ENCODE peak calls at places on chromosomes 4 and X, in six cellular contexts. T is cardiac muscle cell; N is heart left ventricle; G is GM06990; A is fibroblast of pulmonary artery; M is CD4-positive, alpha-beta T cell. C is an unnamed sample.

GRCh38 chr4:121177238-121178137 is 13.4 kb upstream of the TNIP3 start:
- DNase-seq in T (no peak), N (no peak), G (no peak), A (no peak), M (no peak), C (no peak)

GRCh38 chr4:181647396-181648107 is 595.6 kb upstream of the TENM3 start:
- DNase-seq in T (no peak), N (no peak), G (no peak), A (peak), M (no peak), C (no peak)

GRCh38 chr4:25842229-25842840 is 20.5 kb downstream of the SEL1L3 start:
- DNase-seq in T (peak), N (no peak), G (peak), A (no peak), M (peak), C (no peak)

GRCh38 chr4:36260714-36261113 is 16.4 kb upstream of the ARAP2 start:
- DNase-seq in T (no peak), N (no peak), G (no peak), A (no peak), M (no peak), C (no peak)

GRCh38 chr4:184688447-184688846 is 38.9 kb downstream of the PRIMPOL start:
- DNase-seq in T (no peak), N (no peak), G (no peak), A (peak), M (no peak), C (peak)

GRCh38 chr4:154208424-154208823 is 283.2 kb downstream of the DCHS2 start:
- DNase-seq in T (no peak), N (no peak), G (no peak), A (no peak), M (no peak), C (peak)

GRCh38 chr4:68581382-68582338 is 5.5 kb upstream of the UGT2B17 start:
- DNase-seq in T (no peak), N (no peak), G (no peak), A (no peak), M (no peak), C (no peak)

GRCh38 chr4:26179316-26179760 is 141.5 kb upstream of the RBPJ start:
- DNase-seq in T (no peak), N (no peak), G (peak), A (no peak), M (no peak), C (no peak)

GRCh38 chrX:2425281-2426071 is 75.3 kb downstream of the DHRSX start:
- DNase-seq in T (no peak), N (no peak), G (no peak), A (no peak), M (no peak), C (no peak)

GRCh38 chr4:77465271-77465670 is 140.3 kb upstream of the CXCL13 start:
- DNase-seq in T (no peak), N (no peak), G (no peak), A (peak), M (no peak), C (peak)

GRCh38 chr4:88746186-88746585 is 48.6 kb upstream of the NAP1L5 start:
- DNase-seq in T (no peak), N (no peak), G (no peak), A (no peak), M (no peak), C (no peak)

GRCh38 chr4:94889523-94889922 is 131.8 kb downstream of the BMPR1B start:
- DNase-seq in T (no peak), N (no peak), G (no peak), A (no peak), M (no peak), C (no peak)

GRCh38 chrX:153649178-153649914 is 2.3 kb downstream of the DUSP9 start:
- DNase-seq in T (peak), N (no peak), G (no peak), A (no peak), M (no peak), C (peak)
- TF ChIP-seq CTCF in T (peak), N (peak), G (peak), A (no peak), M (peak), C (peak)

GRCh38 chrX:53374222-53374820 is 48.1 kb downstream of the SMC1A start:
- DNase-seq in T (no peak), N (no peak), G (no peak), A (peak), M (no peak), C (no peak)

GRCh38 chrX:53377464-53377863 is 45.0 kb downstream of the SMC1A start:
- DNase-seq in T (no peak), N (no peak), G (no peak), A (no peak), M (no peak), C (no peak)

GRCh38 chrX:53379008-53379710 is 43.3 kb downstream of the SMC1A start:
- DNase-seq in T (no peak), N (no peak), G (no peak), A (no peak), M (no peak), C (no peak)

GRCh38 chrX:53373307-53373706 is 49.1 kb downstream of the SMC1A start:
- DNase-seq in T (no peak), N (no peak), G (no peak), A (no peak), M (no peak), C (no peak)

DNA sequence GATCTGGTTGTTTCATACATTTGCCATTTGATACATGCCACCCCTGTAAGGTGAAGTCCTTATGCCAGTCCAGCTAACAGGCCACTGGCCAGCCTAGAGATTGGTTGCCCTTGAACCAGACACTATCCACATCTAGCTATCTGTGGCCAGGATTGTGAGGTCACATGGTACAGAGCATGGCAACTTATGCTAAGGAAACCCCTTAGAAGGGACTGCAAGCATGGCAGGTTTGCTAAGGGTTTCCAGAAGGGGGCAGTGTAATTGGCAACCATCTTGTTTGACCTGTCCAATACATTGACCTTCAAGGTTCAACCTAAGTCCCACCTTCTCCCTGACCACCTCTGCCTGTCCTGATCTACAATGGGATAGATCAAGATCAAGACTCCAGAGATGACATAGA is 47.5 kb downstream of the SMC1A start:
- DNase-seq in T (no peak), N (no peak), G (no peak), A (no peak), M (no peak), C (no peak)
- TF ChIP-seq CTCF in T (no peak), N (no peak), G (no peak), A (no peak), M (no peak), C (no peak)

GRCh38 chrX:154445776-154446175 is 1.8 kb downstream of the FAM50A start:
- DNase-seq in T (no peak), N (no peak), G (no peak), A (no peak), M (no peak), C (no peak)

GRCh38 chrX:154441984-154442707 is 1.8 kb upstream of the FAM50A start:
- DNase-seq in T (no peak), N (no peak), G (no peak), A (no peak), M (no peak), C (no peak)

GRCh38 chrX:154444755-154445246 is 860 bp downstream of the FAM50A start:
- DNase-seq in T (no peak), N (no peak), G (no peak), A (no peak), M (no peak), C (no peak)

GRCh38 chrX:154443479-154443910 is 446 bp upstream of the FAM50A start:
- DNase-seq in T (peak), N (no peak), G (no peak), A (no peak), M (no peak), C (no peak)

GRCh38 chrX:154444001-154444754 is at the start of gene FAM50A:
- DNase-seq in T (peak), N (peak), G (peak), A (peak), M (peak), C (peak)
- TF ChIP-seq CTCF in T (no peak), N (no peak), G (no peak), A (no peak), M (no peak), C (no peak)

DNA sequence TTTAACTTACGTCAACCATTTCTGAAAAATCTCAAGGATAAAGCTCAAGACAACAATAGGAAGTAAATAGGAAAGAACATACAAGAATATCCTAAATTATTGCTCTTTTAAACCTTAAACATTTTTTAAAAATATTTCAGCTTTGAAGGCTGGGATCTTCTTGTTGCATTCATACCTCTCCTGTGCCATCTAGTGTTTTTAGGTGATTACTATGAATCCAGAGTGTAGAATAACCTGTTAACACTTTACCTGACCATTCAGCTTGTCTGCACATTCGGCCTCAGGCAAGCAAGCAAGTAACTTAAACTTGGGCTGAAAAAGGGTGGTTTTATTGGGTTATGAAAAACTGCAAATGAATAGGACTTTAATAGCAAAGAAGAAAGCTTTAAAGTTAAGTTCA is 507.8 kb upstream of the INTU start:
- DNase-seq in T (no peak), N (no peak), G (no peak), A (peak), M (no peak), C (peak)
- TF ChIP-seq CTCF in T (no peak), N (peak), G (no peak), A (no peak), M (no peak), C (peak)

GRCh38 chr4:176793060-176793605 is 411 bp upstream of the VEGFC start:
- DNase-seq in T (no peak), N (no peak), G (no peak), A (no peak), M (no peak), C (no peak)

GRCh38 chr4:176794151-176794550 is 1.4 kb upstream of the VEGFC start:
- DNase-seq in T (no peak), N (no peak), G (no peak), A (peak), M (no peak), C (no peak)

GRCh38 chr4:176791591-176792347 is 953 bp downstream of the VEGFC start:
- DNase-seq in T (peak), N (peak), G (no peak), A (peak), M (no peak), C (peak)

GRCh38 chr4:176790398-176790797 is 2.3 kb downstream of the VEGFC start:
- DNase-seq in T (no peak), N (no peak), G (no peak), A (no peak), M (no peak), C (no peak)

DNA sequence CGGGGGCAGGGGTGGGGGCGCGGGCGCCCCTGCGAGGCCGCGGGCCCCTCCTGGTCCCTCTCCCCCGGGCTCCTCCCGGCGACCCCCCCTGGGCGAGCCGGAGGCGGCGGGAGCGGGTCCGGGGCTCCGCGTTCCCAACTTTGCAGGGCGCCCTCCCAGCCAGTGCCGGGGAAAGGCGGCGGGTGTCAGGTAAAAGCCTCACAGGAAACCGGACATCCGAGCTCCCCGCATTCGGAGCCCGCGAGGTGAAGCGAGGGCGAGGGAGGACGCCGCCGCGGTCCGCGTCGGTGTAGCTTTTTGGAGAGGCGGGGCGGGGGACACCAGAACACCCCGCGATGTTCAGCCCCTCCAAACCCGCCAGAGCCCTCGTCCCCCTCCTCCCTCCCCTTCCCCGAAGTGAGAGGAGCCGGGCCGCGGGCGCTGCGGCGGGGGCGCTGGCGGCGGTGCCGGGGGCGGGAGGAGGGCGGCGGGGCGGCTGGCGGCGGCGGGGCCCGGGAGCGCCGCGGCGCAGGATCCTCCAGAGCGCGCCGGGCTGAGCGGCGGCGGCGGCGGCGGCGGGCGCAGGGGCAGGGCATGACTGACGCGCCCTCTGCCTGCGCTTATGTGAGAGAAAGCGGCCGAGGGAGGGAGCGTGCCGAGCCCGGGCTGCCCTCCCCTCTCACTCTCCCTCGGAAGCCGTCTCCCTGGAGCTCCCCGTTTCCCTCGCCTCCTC is at the start of gene VEGFC:
- DNase-seq in T (peak), N (peak), G (no peak), A (peak), M (no peak), C (peak)
- TF ChIP-seq CTCF in T (no peak), N (peak), G (no peak), A (no peak), M (no peak), C (peak)

GRCh38 chr4:111136438-111136837 is 513.6 kb upstream of the PITX2 start:
- DNase-seq in T (no peak), N (no peak), G (no peak), A (peak), M (no peak), C (no peak)
- TF ChIP-seq CTCF in T (no peak), N (no peak), G (peak), A (no peak), M (no peak), C (peak)

GRCh38 chrX:147570483-147570882 is 341.2 kb upstream of the FMR1 start:
- DNase-seq in T (peak), N (no peak), G (no peak), A (no peak), M (no peak), C (peak)
- TF ChIP-seq CTCF in T (no peak), N (no peak), G (no peak), A (no peak), M (no peak), C (no peak)